ENCODE peak calls at places on chromosomes 2 and 18, in seven cellular contexts. One of them, this sample, is unnamed.

GRCh38 chr18:75916641-75916982 is 489.1 kb upstream of the SMIM21 start:
- DNase-seq in NAMALWA: no peak
- DNase-seq in heart right ventricle: no peak
- DNase-seq in chondrocyte: no peak
- DNase-seq in DND-41: no peak
- DNase-seq in dorsolateral prefrontal cortex: no peak
- DNase-seq in AG09309: no peak
- DNase-seq in this sample: peak; percentile 56

GRCh38 chr18:331231-331771 is 63.5 kb upstream of the THOC1 start:
- DNase-seq in heart right ventricle: no peak
- DNase-seq in chondrocyte: no peak
- DNase-seq in dorsolateral prefrontal cortex: no peak
- DNase-seq in AG09309: peak; percentile 80
- DNase-seq in DND-41: no peak
- DNase-seq in NAMALWA: no peak
- DNase-seq in this sample: no peak

GRCh38 chr18:74194691-74195090 is 46.4 kb downstream of the TIMM21 start:
- DNase-seq in heart right ventricle: no peak
- DNase-seq in DND-41: no peak
- DNase-seq in AG09309: no peak
- DNase-seq in dorsolateral prefrontal cortex: no peak
- DNase-seq in chondrocyte: no peak
- DNase-seq in NAMALWA: no peak
- DNase-seq in this sample: no peak

GRCh38 chr18:48061781-48062570 is 131.5 kb upstream of the SMAD2 start:
- DNase-seq in heart right ventricle: no peak
- DNase-seq in NAMALWA: no peak
- DNase-seq in dorsolateral prefrontal cortex: no peak
- DNase-seq in AG09309: no peak
- DNase-seq in DND-41: no peak
- DNase-seq in chondrocyte: no peak
- DNase-seq in this sample: no peak

GRCh38 chr18:2912357-2913299 is 65.8 kb downstream of the EMILIN2 start:
- DNase-seq in DND-41: no peak
- DNase-seq in heart right ventricle: no peak
- DNase-seq in dorsolateral prefrontal cortex: no peak
- DNase-seq in chondrocyte: no peak
- DNase-seq in AG09309: no peak
- DNase-seq in NAMALWA: no peak
- DNase-seq in this sample: no peak

GRCh38 chr2:54613794-54614257 is 109.6 kb upstream of the EML6 start:
- DNase-seq in AG09309: no peak
- DNase-seq in DND-41: no peak
- DNase-seq in NAMALWA: no peak
- DNase-seq in chondrocyte: no peak
- DNase-seq in heart right ventricle: no peak
- DNase-seq in dorsolateral prefrontal cortex: no peak
- DNase-seq in this sample: peak; percentile 13

GRCh38 chr2:147844691-147845607 is at the start of gene ACVR2A:
- DNase-seq in AG09309: no peak
- DNase-seq in chondrocyte: no peak
- DNase-seq in dorsolateral prefrontal cortex: peak; percentile 35
- DNase-seq in DND-41: no peak
- DNase-seq in heart right ventricle: peak; percentile 13
- DNase-seq in NAMALWA: peak; percentile 76
- DNase-seq in this sample: peak; percentile 66

GRCh38 chr2:128593518-128594272 is 275.0 kb upstream of the HS6ST1 start:
- DNase-seq in heart right ventricle: peak; percentile 23
- DNase-seq in AG09309: no peak
- DNase-seq in DND-41: no peak
- DNase-seq in NAMALWA: no peak
- DNase-seq in dorsolateral prefrontal cortex: no peak
- DNase-seq in chondrocyte: peak; percentile 39
- DNase-seq in this sample: no peak

GRCh38 chr2:206477296-206477695 is 34.0 kb downstream of the ADAM23 start:
- DNase-seq in NAMALWA: no peak
- DNase-seq in heart right ventricle: no peak
- DNase-seq in AG09309: peak; percentile 71
- DNase-seq in chondrocyte: no peak
- DNase-seq in DND-41: no peak
- DNase-seq in dorsolateral prefrontal cortex: no peak
- DNase-seq in this sample: no peak

GRCh38 chr2:158668394-158668793 is 126.7 kb upstream of the DAPL1 start:
- DNase-seq in dorsolateral prefrontal cortex: no peak
- DNase-seq in AG09309: no peak
- DNase-seq in chondrocyte: no peak
- DNase-seq in heart right ventricle: no peak
- DNase-seq in DND-41: no peak
- DNase-seq in NAMALWA: no peak
- DNase-seq in this sample: no peak

GRCh38 chr2:204353823-204354222 is 191.5 kb upstream of the PARD3B start:
- DNase-seq in DND-41: no peak
- DNase-seq in chondrocyte: no peak
- DNase-seq in AG09309: peak; percentile 24
- DNase-seq in heart right ventricle: no peak
- DNase-seq in dorsolateral prefrontal cortex: no peak
- DNase-seq in NAMALWA: no peak
- DNase-seq in this sample: no peak

GRCh38 chr2:119338826-119339561 is 27.6 kb downstream of the C2orf76 start:
- DNase-seq in heart right ventricle: peak; percentile 27
- DNase-seq in AG09309: no peak
- DNase-seq in chondrocyte: no peak
- DNase-seq in NAMALWA: peak; percentile 56
- DNase-seq in dorsolateral prefrontal cortex: no peak
- DNase-seq in DND-41: peak; percentile 81
- DNase-seq in this sample: no peak